ENCODE peak calls at places on chromosomes 11 and 22, in six cellular contexts. K, M, G, E, V and Q are unnamed samples.

GRCh38 chr11:69257838-69258658 is 35.9 kb upstream of the MYEOV start:
- DNase-seq in G (no peak), E (no peak), K (peak), V (no peak), M (no peak), Q (no peak)

GRCh38 chr11:47656284-47656915 is 14.0 kb upstream of the MTCH2 start:
- DNase-seq in M (no peak), K (no peak), G (no peak), E (no peak), V (no peak), Q (no peak)

GRCh38 chr11:121687961-121688566 is 235.3 kb upstream of the SORL1-AS1 start:
- DNase-seq in K (no peak), E (no peak), V (peak), G (peak), M (peak), Q (no peak)

GRCh38 chr11:73528877-73529530 is 68.9 kb downstream of the FAM168A start:
- DNase-seq in V (no peak), G (no peak), M (no peak), K (no peak), E (no peak), Q (no peak)

GRCh38 chr22:39094717-39095389 is 2.2 kb upstream of the APOBEC3H start:
- DNase-seq in K (no peak), G (no peak), V (no peak), E (no peak), M (no peak), Q (no peak)

GRCh38 chr11:64906314-64906635 is 10.7 kb downstream of the ATG2A start:
- DNase-seq in E (no peak), K (no peak), V (no peak), M (no peak), G (no peak), Q (no peak)

GRCh38 chr22:40718250-40719204 is 39.2 kb downstream of the MCHR1 start:
- DNase-seq in G (no peak), E (no peak), V (no peak), K (no peak), M (no peak), Q (no peak)

GRCh38 chr22:23894710-23895598 is 771 bp downstream of the MIF start:
- DNase-seq in G (peak), M (peak), K (peak), V (peak), E (peak), Q (peak)

GRCh38 chr11:19577391-19577831 is 135.2 kb upstream of the NAV2 start:
- DNase-seq in K (no peak), E (no peak), M (no peak), G (no peak), V (peak), Q (no peak)

GRCh38 chr11:31131760-31132159 is 237.8 kb downstream of the DCDC1 start:
- DNase-seq in E (no peak), V (no peak), K (no peak), G (no peak), M (no peak), Q (no peak)

GRCh38 chr11:66327171-66328035 is 8.8 kb downstream of the RIN1 start:
- DNase-seq in E (no peak), G (no peak), V (peak), M (no peak), K (no peak), Q (no peak)

GRCh38 chr11:120079750-120080610 is 57.9 kb downstream of the TRIM29 start:
- DNase-seq in M (no peak), V (no peak), K (no peak), E (peak), G (no peak), Q (no peak)

GRCh38 chr11:117382746-117383145 is 55.1 kb downstream of the CEP164 start:
- DNase-seq in V (no peak), G (no peak), M (no peak), K (no peak), E (no peak), Q (no peak)

GRCh38 chr11:63503492-63503891 is 2.4 kb upstream of the LGALS12 start:
- DNase-seq in V (no peak), K (no peak), G (no peak), E (no peak), M (no peak), Q (no peak)

GRCh38 chr11:45771194-45771941 is 33.6 kb upstream of the SLC35C1 start:
- DNase-seq in G (peak), E (peak), V (peak), K (peak), M (peak), Q (peak)

GRCh38 chr22:17167486-17167885 is 8.4 kb upstream of the HDHD5 start:
- DNase-seq in K (no peak), V (no peak), M (no peak), G (no peak), E (no peak), Q (no peak)

GRCh38 chr22:50696799-50697561 is 24.4 kb downstream of the SHANK3 start:
- DNase-seq in K (no peak), V (no peak), E (no peak), G (no peak), M (peak), Q (peak)

GRCh38 chr11:110755961-110756360 is 43.7 kb upstream of the ARHGAP20 start:
- DNase-seq in M (no peak), K (no peak), G (no peak), V (no peak), E (no peak), Q (no peak)

GRCh38 chr11:44315947-44316387 is 6.0 kb upstream of the ALX4 start:
- DNase-seq in M (peak), G (no peak), V (no peak), K (no peak), E (no peak), Q (no peak)

GRCh38 chr11:85758480-85759039 is 52.4 kb downstream of the SYTL2 start:
- DNase-seq in E (no peak), V (no peak), G (no peak), K (no peak), M (no peak), Q (no peak)